ENCODE peak calls at places on chromosome 12, in four cellular contexts. One of them, this sample, is unnamed.

GRCh38 chr12:117908411-117908810 is 60.4 kb downstream of the KSR2 start:
- DNase-seq in transverse colon: no peak
- DNase-seq in AG09309: no peak
- DNase-seq in GM13976: no peak
- DNase-seq in this sample: no peak

GRCh38 chr12:90199008-90199407 is 490.4 kb upstream of the ATP2B1 start:
- DNase-seq in GM13976: no peak
- DNase-seq in AG09309: no peak
- DNase-seq in transverse colon: no peak
- DNase-seq in this sample: no peak

GRCh38 chr12:31850268-31850667 is 108.9 kb upstream of the RESF1 start:
- DNase-seq in transverse colon: no peak
- DNase-seq in AG09309: no peak
- DNase-seq in GM13976: no peak
- DNase-seq in this sample: no peak

GRCh38 chr12:114628199-114628598 is 55.8 kb downstream of the TBX3 start:
- DNase-seq in transverse colon: no peak
- DNase-seq in AG09309: no peak
- DNase-seq in GM13976: no peak
- DNase-seq in this sample: no peak

GRCh38 chr12:21169878-21170472 is 39.0 kb downstream of the SLCO1B1 start:
- DNase-seq in AG09309: peak
- DNase-seq in GM13976: peak
- DNase-seq in transverse colon: peak
- DNase-seq in this sample: peak

GRCh38 chr12:6778212-6778570 is 5.9 kb downstream of the LAG3 start:
- DNase-seq in transverse colon: peak
- DNase-seq in AG09309: no peak
- DNase-seq in GM13976: no peak
- DNase-seq in this sample: no peak

GRCh38 chr12:9127484-9127883 is 11.8 kb upstream of the A2M start:
- DNase-seq in AG09309: no peak
- DNase-seq in transverse colon: no peak
- DNase-seq in GM13976: no peak
- DNase-seq in this sample: no peak

GRCh38 chr12:126944684-126945083 is 1322.3 kb upstream of the TMEM132C start:
- DNase-seq in transverse colon: no peak
- DNase-seq in AG09309: no peak
- DNase-seq in GM13976: no peak
- DNase-seq in this sample: no peak

GRCh38 chr12:30822385-30823139 is 67.8 kb upstream of the CAPRIN2 start:
- DNase-seq in GM13976: peak
- DNase-seq in transverse colon: peak
- DNase-seq in AG09309: no peak
- DNase-seq in this sample: peak
- TF ChIP-seq CTCF in GM13976: no peak
- TF ChIP-seq CTCF in transverse colon: no peak
- TF ChIP-seq CTCF in AG09309: peak
- TF ChIP-seq CTCF in this sample: no peak

DNA sequence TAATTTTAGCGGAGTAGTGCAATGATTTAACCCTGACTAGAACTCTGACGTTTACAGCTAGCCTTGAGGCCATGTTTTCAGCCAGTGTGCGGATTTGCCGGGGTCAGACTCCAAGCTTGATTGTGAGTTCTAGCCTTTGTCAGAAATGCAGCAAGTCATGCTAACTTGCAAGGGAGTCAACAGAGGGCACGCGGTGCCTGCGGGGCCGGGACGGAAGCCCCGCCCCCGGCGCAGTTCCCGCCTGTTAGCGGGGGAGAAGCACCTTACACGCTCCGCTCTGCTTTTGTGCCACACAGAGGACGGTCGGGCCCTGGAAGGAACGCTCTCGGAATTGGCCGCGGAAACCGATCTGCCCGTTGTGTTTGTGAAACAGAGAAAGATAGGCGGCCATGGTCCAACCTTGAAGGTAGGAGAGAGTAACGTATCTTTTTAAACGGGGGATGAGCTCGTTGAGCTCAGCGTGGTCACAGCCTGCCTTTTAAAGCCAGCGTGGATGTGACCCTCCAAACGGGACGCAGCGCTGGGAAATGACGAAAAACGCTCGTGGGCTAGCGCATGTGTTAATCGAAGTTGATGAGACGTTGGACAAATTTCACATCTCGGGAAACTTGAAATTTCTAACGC is 14.8 kb upstream of the EID3 start:
- DNase-seq in AG09309: peak
- DNase-seq in GM13976: peak
- DNase-seq in transverse colon: peak
- DNase-seq in this sample: no peak
- TF ChIP-seq CTCF in AG09309: no peak
- TF ChIP-seq CTCF in GM13976: peak
- TF ChIP-seq CTCF in transverse colon: no peak
- TF ChIP-seq CTCF in this sample: no peak

GRCh38 chr12:38384816-38385491 is 68.4 kb downstream of the ALG10B start:
- DNase-seq in GM13976: no peak
- DNase-seq in transverse colon: no peak
- DNase-seq in AG09309: no peak
- DNase-seq in this sample: no peak
- TF ChIP-seq CTCF in GM13976: no peak
- TF ChIP-seq CTCF in transverse colon: no peak
- TF ChIP-seq CTCF in AG09309: no peak
- TF ChIP-seq CTCF in this sample: peak

GRCh38 chr12:110165540-110166159 is 41.5 kb downstream of the IFT81 start:
- DNase-seq in AG09309: no peak
- DNase-seq in transverse colon: no peak
- DNase-seq in GM13976: peak
- DNase-seq in this sample: no peak

GRCh38 chr12:110156766-110157165 is 32.6 kb downstream of the IFT81 start:
- DNase-seq in transverse colon: no peak
- DNase-seq in GM13976: no peak
- DNase-seq in AG09309: no peak
- DNase-seq in this sample: no peak

GRCh38 chr12:110157539-110157938 is 33.4 kb downstream of the IFT81 start:
- DNase-seq in AG09309: no peak
- DNase-seq in GM13976: no peak
- DNase-seq in transverse colon: no peak
- DNase-seq in this sample: no peak

GRCh38 chr12:110159671-110160245 is 35.6 kb downstream of the IFT81 start:
- DNase-seq in GM13976: no peak
- DNase-seq in transverse colon: no peak
- DNase-seq in AG09309: no peak
- DNase-seq in this sample: no peak
- TF ChIP-seq CTCF in GM13976: no peak
- TF ChIP-seq CTCF in transverse colon: no peak
- TF ChIP-seq CTCF in AG09309: no peak
- TF ChIP-seq CTCF in this sample: no peak

DNA sequence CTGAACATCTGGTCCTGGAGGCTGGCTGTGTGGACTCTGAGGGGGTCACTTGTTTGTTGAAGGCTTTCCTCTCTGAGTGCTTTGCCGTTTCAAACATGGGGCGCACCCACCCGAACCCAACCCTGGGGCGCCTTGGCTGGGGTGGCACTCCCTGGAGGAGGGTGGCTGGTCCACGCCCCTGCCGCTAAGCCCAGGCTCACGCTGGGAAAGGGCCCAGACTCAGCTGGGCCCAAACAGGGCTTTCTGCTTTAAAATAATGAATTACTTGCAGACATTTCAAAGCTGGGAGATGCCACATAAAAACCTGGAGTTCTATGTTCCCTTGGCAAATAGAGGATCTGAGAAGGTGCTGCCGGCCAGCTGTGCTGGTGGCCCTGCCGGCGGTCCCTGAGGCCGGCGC is 85.8 kb downstream of the ADGRD1 start:
- DNase-seq in AG09309: no peak
- DNase-seq in GM13976: no peak
- DNase-seq in transverse colon: no peak
- DNase-seq in this sample: no peak
- TF ChIP-seq CTCF in AG09309: no peak
- TF ChIP-seq CTCF in GM13976: no peak
- TF ChIP-seq CTCF in transverse colon: no peak
- TF ChIP-seq CTCF in this sample: no peak

GRCh38 chr12:101172316-101172715 is 37.7 kb downstream of the SLC5A8 start:
- DNase-seq in AG09309: peak
- DNase-seq in transverse colon: peak
- DNase-seq in GM13976: peak
- DNase-seq in this sample: no peak
- TF ChIP-seq CTCF in AG09309: peak
- TF ChIP-seq CTCF in transverse colon: no peak
- TF ChIP-seq CTCF in GM13976: no peak
- TF ChIP-seq CTCF in this sample: no peak

GRCh38 chr12:16166563-16167470 is 110.7 kb downstream of the SLC15A5 start:
- DNase-seq in AG09309: no peak
- DNase-seq in transverse colon: no peak
- DNase-seq in GM13976: no peak
- DNase-seq in this sample: no peak

GRCh38 chr12:16163891-16164290 is 113.6 kb downstream of the SLC15A5 start:
- DNase-seq in AG09309: no peak
- DNase-seq in GM13976: no peak
- DNase-seq in transverse colon: no peak
- DNase-seq in this sample: no peak

GRCh38 chr12:16168078-16168477 is 109.4 kb downstream of the SLC15A5 start:
- DNase-seq in transverse colon: no peak
- DNase-seq in AG09309: no peak
- DNase-seq in GM13976: no peak
- DNase-seq in this sample: no peak

GRCh38 chr12:16171348-16171747 is 106.1 kb downstream of the SLC15A5 start:
- DNase-seq in transverse colon: no peak
- DNase-seq in AG09309: no peak
- DNase-seq in GM13976: no peak
- DNase-seq in this sample: no peak

GRCh38 chr12:16165506-16165905 is 112.0 kb downstream of the SLC15A5 start:
- DNase-seq in transverse colon: peak
- DNase-seq in GM13976: no peak
- DNase-seq in AG09309: no peak
- DNase-seq in this sample: no peak
- TF ChIP-seq CTCF in transverse colon: peak
- TF ChIP-seq CTCF in GM13976: peak
- TF ChIP-seq CTCF in AG09309: peak
- TF ChIP-seq CTCF in this sample: no peak

GRCh38 chr12:128542844-128543243 is 275.9 kb downstream of the TMEM132C start:
- DNase-seq in AG09309: no peak
- DNase-seq in GM13976: no peak
- DNase-seq in transverse colon: no peak
- DNase-seq in this sample: no peak
- TF ChIP-seq CTCF in AG09309: no peak
- TF ChIP-seq CTCF in GM13976: no peak
- TF ChIP-seq CTCF in transverse colon: no peak
- TF ChIP-seq CTCF in this sample: no peak

GRCh38 chr12:98373982-98374381 is 141.4 kb upstream of the TMPO start:
- DNase-seq in GM13976: no peak
- DNase-seq in transverse colon: no peak
- DNase-seq in AG09309: no peak
- DNase-seq in this sample: no peak
- TF ChIP-seq CTCF in GM13976: no peak
- TF ChIP-seq CTCF in transverse colon: no peak
- TF ChIP-seq CTCF in AG09309: peak
- TF ChIP-seq CTCF in this sample: no peak

GRCh38 chr12:64696065-64696741 is 63.0 kb downstream of the GNS start:
- DNase-seq in AG09309: no peak
- DNase-seq in GM13976: no peak
- DNase-seq in transverse colon: no peak
- DNase-seq in this sample: no peak

GRCh38 chr12:64701283-64701682 is 57.9 kb downstream of the GNS start:
- DNase-seq in transverse colon: no peak
- DNase-seq in AG09309: no peak
- DNase-seq in GM13976: no peak
- DNase-seq in this sample: no peak

GRCh38 chr12:64700532-64700931 is 58.7 kb downstream of the GNS start:
- DNase-seq in GM13976: no peak
- DNase-seq in transverse colon: no peak
- DNase-seq in AG09309: no peak
- DNase-seq in this sample: no peak

GRCh38 chr12:64695550-64695949 is 63.7 kb downstream of the GNS start:
- DNase-seq in GM13976: no peak
- DNase-seq in transverse colon: no peak
- DNase-seq in AG09309: no peak
- DNase-seq in this sample: no peak

DNA sequence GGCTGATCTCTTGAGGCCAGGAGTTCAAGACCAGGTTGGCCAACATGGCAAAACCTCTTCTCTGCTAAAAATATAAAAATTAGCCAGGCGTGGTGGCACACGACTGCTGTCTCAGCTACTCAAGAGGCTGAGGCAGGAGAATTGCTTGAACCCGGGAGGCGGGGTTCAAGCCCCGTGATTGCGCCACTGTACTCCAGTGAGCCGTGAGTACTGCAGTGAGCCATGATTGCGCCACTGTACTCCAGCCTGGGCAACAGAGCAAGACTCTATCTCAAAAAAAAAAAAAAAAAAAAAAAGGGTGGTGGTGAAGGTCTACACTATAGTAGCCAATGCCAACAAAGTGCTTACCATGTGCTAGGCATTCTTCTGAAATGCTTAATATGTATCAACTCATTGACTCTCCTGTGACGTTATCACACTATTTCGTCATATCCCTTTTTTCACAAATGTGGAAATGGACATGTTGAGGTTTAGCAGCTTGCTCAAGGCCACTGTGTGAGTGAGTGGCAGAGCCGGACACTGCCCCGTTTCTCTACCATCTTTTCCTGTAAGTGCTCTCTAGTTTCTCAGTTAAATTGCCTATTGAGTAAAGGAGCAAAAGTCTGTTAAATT is 59.6 kb downstream of the GNS start:
- DNase-seq in AG09309: no peak
- DNase-seq in transverse colon: no peak
- DNase-seq in GM13976: no peak
- DNase-seq in this sample: no peak
- TF ChIP-seq CTCF in AG09309: no peak
- TF ChIP-seq CTCF in transverse colon: no peak
- TF ChIP-seq CTCF in GM13976: no peak
- TF ChIP-seq CTCF in this sample: no peak

This sample was measured in mesothelial cell of epicardium.